ENCODE peak calls at places on chromosomes 11 and 22, in six cellular contexts. One of them, this sample, is unnamed.

GRCh38 chr11:83573097-83573496 is 286.9 kb upstream of the CCDC90B start:
- DNase-seq in heart left ventricle: no peak
- DNase-seq in hepatocyte: no peak
- DNase-seq in fibroblast of lung: peak
- DNase-seq in BJ: peak
- DNase-seq in AG09309: peak
- DNase-seq in this sample: peak

GRCh38 chr22:24148586-24148985 is 32.7 kb upstream of the SUSD2 start:
- DNase-seq in heart left ventricle: no peak
- DNase-seq in hepatocyte: no peak
- DNase-seq in fibroblast of lung: no peak
- DNase-seq in BJ: no peak
- DNase-seq in AG09309: no peak
- DNase-seq in this sample: no peak

GRCh38 chr11:113377606-113378005 is 10.0 kb upstream of the ANKK1 start:
- DNase-seq in heart left ventricle: no peak
- DNase-seq in hepatocyte: no peak
- DNase-seq in fibroblast of lung: peak
- DNase-seq in BJ: no peak
- DNase-seq in AG09309: no peak
- DNase-seq in this sample: peak

GRCh38 chr11:110367571-110367970 is 62.2 kb upstream of the FDX1 start:
- DNase-seq in heart left ventricle: no peak
- DNase-seq in hepatocyte: no peak
- DNase-seq in fibroblast of lung: no peak
- DNase-seq in BJ: no peak
- DNase-seq in AG09309: no peak
- DNase-seq in this sample: peak

GRCh38 chr11:71139516-71140205 is 112.7 kb downstream of the SHANK2 start:
- DNase-seq in heart left ventricle: peak
- DNase-seq in hepatocyte: peak
- DNase-seq in fibroblast of lung: peak
- DNase-seq in BJ: no peak
- DNase-seq in AG09309: no peak
- DNase-seq in this sample: no peak

GRCh38 chr11:68141247-68142027 is 20.2 kb upstream of the CHKA start:
- DNase-seq in heart left ventricle: no peak
- DNase-seq in hepatocyte: no peak
- DNase-seq in fibroblast of lung: no peak
- DNase-seq in BJ: no peak
- DNase-seq in AG09309: no peak
- DNase-seq in this sample: no peak

GRCh38 chr11:102396708-102397563 is 49.9 kb downstream of the BIRC2 start:
- DNase-seq in heart left ventricle: no peak
- DNase-seq in hepatocyte: no peak
- DNase-seq in fibroblast of lung: peak
- DNase-seq in BJ: no peak
- DNase-seq in AG09309: no peak
- DNase-seq in this sample: no peak

GRCh38 chr11:39786281-39786680 is 1673.2 kb downstream of the LRRC4C start:
- DNase-seq in heart left ventricle: no peak
- DNase-seq in hepatocyte: no peak
- DNase-seq in fibroblast of lung: no peak
- DNase-seq in BJ: no peak
- DNase-seq in AG09309: no peak
- DNase-seq in this sample: no peak

GRCh38 chr11:69357458-69358397 is 63.8 kb downstream of the MYEOV start:
- DNase-seq in heart left ventricle: no peak
- DNase-seq in hepatocyte: no peak
- DNase-seq in fibroblast of lung: no peak
- DNase-seq in BJ: no peak
- DNase-seq in AG09309: no peak
- DNase-seq in this sample: no peak

GRCh38 chr11:57604289-57605010 is 7.0 kb downstream of the SERPING1 start:
- DNase-seq in heart left ventricle: no peak
- DNase-seq in hepatocyte: no peak
- DNase-seq in fibroblast of lung: no peak
- DNase-seq in BJ: no peak
- DNase-seq in AG09309: no peak
- DNase-seq in this sample: no peak

GRCh38 chr11:100753144-100753543 is 66.1 kb downstream of the ARHGAP42 start:
- DNase-seq in heart left ventricle: no peak
- DNase-seq in hepatocyte: peak
- DNase-seq in fibroblast of lung: no peak
- DNase-seq in BJ: no peak
- DNase-seq in AG09309: no peak
- DNase-seq in this sample: no peak

GRCh38 chr11:99117603-99118002 is 96.9 kb downstream of the CNTN5 start:
- DNase-seq in heart left ventricle: no peak
- DNase-seq in hepatocyte: no peak
- DNase-seq in fibroblast of lung: no peak
- DNase-seq in BJ: no peak
- DNase-seq in AG09309: no peak
- DNase-seq in this sample: no peak
- TF ChIP-seq CTCF in heart left ventricle: no peak
- TF ChIP-seq CTCF in hepatocyte: no peak
- TF ChIP-seq CTCF in fibroblast of lung: no peak
- TF ChIP-seq CTCF in BJ: no peak
- TF ChIP-seq CTCF in AG09309: no peak
- TF ChIP-seq CTCF in this sample: no peak

DNA sequence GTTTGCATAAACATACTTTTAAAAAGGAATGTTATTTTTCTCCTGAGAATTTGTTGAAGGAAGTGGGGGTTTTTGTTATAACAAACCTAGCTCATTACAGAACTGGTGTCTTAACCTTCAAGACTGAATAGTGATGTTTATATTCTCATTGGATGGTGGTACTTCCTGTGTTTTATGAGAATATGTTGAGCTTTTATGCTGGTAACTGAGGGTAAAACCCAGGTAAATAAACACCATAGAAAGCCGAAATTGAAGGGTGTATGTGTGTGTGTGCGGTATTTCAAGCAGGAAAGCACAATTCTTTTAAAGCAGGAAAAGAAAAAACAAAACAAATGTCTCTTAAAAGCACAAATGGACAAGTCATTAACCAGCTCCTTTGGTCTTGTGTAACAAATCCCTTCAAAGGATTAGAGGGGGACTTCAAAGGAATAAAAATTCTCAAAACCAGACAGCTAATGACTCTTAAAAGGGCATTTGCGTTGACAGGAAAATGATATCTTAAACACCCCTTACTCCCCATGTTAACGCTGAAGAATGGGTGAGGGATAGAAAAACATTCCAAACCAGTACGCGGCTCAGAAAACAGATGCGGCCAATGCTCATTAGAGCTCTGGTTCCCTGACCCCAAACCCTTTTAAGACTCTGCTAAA is 23.8 kb downstream of the LMO2 start:
- DNase-seq in heart left ventricle: no peak
- DNase-seq in hepatocyte: no peak
- DNase-seq in fibroblast of lung: no peak
- DNase-seq in BJ: no peak
- DNase-seq in AG09309: no peak
- DNase-seq in this sample: no peak
- H3K4me3 ChIP-seq in heart left ventricle: peak
- H3K4me3 ChIP-seq in hepatocyte: peak
- H3K4me3 ChIP-seq in fibroblast of lung: no peak
- H3K4me3 ChIP-seq in BJ: no peak
- H3K4me3 ChIP-seq in AG09309: no peak
- H3K4me3 ChIP-seq in this sample: no peak

GRCh38 chr11:45424781-45425180 is 138.6 kb upstream of the SYT13 start:
- DNase-seq in heart left ventricle: no peak
- DNase-seq in hepatocyte: no peak
- DNase-seq in fibroblast of lung: no peak
- DNase-seq in BJ: no peak
- DNase-seq in AG09309: no peak
- DNase-seq in this sample: no peak
- TF ChIP-seq CTCF in heart left ventricle: no peak
- TF ChIP-seq CTCF in hepatocyte: no peak
- TF ChIP-seq CTCF in fibroblast of lung: no peak
- TF ChIP-seq CTCF in BJ: no peak
- TF ChIP-seq CTCF in AG09309: no peak
- TF ChIP-seq CTCF in this sample: no peak

DNA sequence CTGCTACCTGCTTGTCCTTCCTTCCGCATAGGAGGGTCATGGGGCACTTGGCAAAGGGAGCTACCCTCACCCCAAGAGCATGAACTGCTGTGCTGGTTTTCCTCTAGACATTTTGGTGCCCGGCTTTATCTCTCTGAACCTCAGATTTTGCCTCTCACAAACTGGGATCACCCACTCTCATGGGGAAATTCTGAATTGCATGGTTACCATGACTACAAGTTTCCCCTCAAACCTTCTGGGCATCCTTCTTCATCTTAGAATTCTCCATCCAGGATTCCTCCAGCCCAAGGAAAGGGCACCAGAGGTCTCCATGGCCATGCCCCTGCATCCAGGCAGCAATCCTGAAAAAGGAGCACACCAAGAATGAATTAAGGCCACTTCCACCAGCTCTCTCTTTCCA is 180.1 kb upstream of the NECTIN1 start:
- DNase-seq in heart left ventricle: no peak
- DNase-seq in hepatocyte: no peak
- DNase-seq in fibroblast of lung: no peak
- DNase-seq in BJ: no peak
- DNase-seq in AG09309: no peak
- DNase-seq in this sample: no peak
- H3K4me3 ChIP-seq in heart left ventricle: no peak
- H3K4me3 ChIP-seq in hepatocyte: no peak
- H3K4me3 ChIP-seq in fibroblast of lung: no peak
- H3K4me3 ChIP-seq in BJ: no peak
- H3K4me3 ChIP-seq in AG09309: no peak
- H3K4me3 ChIP-seq in this sample: no peak

GRCh38 chr11:79076526-79077115 is 364.2 kb downstream of the TENM4 start:
- DNase-seq in heart left ventricle: no peak
- DNase-seq in hepatocyte: peak
- DNase-seq in fibroblast of lung: no peak
- DNase-seq in BJ: no peak
- DNase-seq in AG09309: no peak
- DNase-seq in this sample: peak
- TF ChIP-seq CTCF in heart left ventricle: peak
- TF ChIP-seq CTCF in hepatocyte: peak
- TF ChIP-seq CTCF in fibroblast of lung: peak
- TF ChIP-seq CTCF in BJ: peak
- TF ChIP-seq CTCF in AG09309: peak
- TF ChIP-seq CTCF in this sample: peak

DNA sequence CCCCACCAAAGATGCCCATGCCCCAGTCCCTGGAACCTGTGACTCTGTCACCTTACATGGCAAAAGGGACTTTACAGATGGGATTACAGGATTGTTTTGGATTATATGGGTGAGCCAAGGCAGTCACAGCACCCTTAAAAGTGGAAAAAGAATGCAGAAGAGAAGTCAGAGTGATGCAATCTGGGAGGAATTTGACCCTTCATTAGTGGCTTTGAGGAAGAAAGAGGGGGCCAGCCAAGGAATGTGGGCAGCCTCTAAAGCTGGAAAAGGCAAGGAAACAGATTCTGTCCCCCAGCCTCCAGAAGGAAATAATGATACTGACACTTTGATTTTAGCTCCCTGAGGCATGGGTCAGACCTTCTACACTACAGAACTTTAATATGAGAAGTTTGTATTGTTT is 257.3 kb upstream of the ISX start:
- DNase-seq in heart left ventricle: no peak
- DNase-seq in hepatocyte: no peak
- DNase-seq in fibroblast of lung: peak
- DNase-seq in BJ: no peak
- DNase-seq in AG09309: no peak
- DNase-seq in this sample: no peak
- H3K4me3 ChIP-seq in heart left ventricle: no peak
- H3K4me3 ChIP-seq in hepatocyte: no peak
- H3K4me3 ChIP-seq in fibroblast of lung: no peak
- H3K4me3 ChIP-seq in BJ: no peak
- H3K4me3 ChIP-seq in AG09309: no peak
- H3K4me3 ChIP-seq in this sample: no peak

GRCh38 chr11:132962026-132962425 is 570.3 kb downstream of the OPCML start:
- DNase-seq in heart left ventricle: no peak
- DNase-seq in hepatocyte: peak
- DNase-seq in fibroblast of lung: peak
- DNase-seq in BJ: peak
- DNase-seq in AG09309: peak
- DNase-seq in this sample: peak
- TF ChIP-seq CTCF in heart left ventricle: no peak
- TF ChIP-seq CTCF in hepatocyte: no peak
- TF ChIP-seq CTCF in fibroblast of lung: no peak
- TF ChIP-seq CTCF in BJ: no peak
- TF ChIP-seq CTCF in AG09309: no peak
- TF ChIP-seq CTCF in this sample: no peak

GRCh38 chr11:99277281-99277680 is 256.5 kb downstream of the CNTN5 start:
- DNase-seq in heart left ventricle: no peak
- DNase-seq in hepatocyte: no peak
- DNase-seq in fibroblast of lung: no peak
- DNase-seq in BJ: no peak
- DNase-seq in AG09309: no peak
- DNase-seq in this sample: no peak

GRCh38 chr11:99275521-99275920 is 254.8 kb downstream of the CNTN5 start:
- DNase-seq in heart left ventricle: no peak
- DNase-seq in hepatocyte: no peak
- DNase-seq in fibroblast of lung: no peak
- DNase-seq in BJ: no peak
- DNase-seq in AG09309: no peak
- DNase-seq in this sample: no peak

GRCh38 chr11:99281331-99281730 is 260.6 kb downstream of the CNTN5 start:
- DNase-seq in heart left ventricle: no peak
- DNase-seq in hepatocyte: no peak
- DNase-seq in fibroblast of lung: no peak
- DNase-seq in BJ: no peak
- DNase-seq in AG09309: no peak
- DNase-seq in this sample: no peak
- H3K4me3 ChIP-seq in heart left ventricle: no peak
- H3K4me3 ChIP-seq in hepatocyte: no peak
- H3K4me3 ChIP-seq in fibroblast of lung: no peak
- H3K4me3 ChIP-seq in BJ: no peak
- H3K4me3 ChIP-seq in AG09309: no peak
- H3K4me3 ChIP-seq in this sample: no peak